ENCODE peak calls at places on chromosomes 13 and 19, in nine cellular contexts. R is HT1080; K is tibial nerve; E is caudate nucleus; H is NCI-H187; D is activated T-cell treated with anti-CD3 and anti-CD28 coated beads for 24 hours; Z is WERI-Rb-1; S is globus pallidus; M is activated naive CD4-positive, alpha-beta T cell treated with anti-CD3 and anti-CD28 coated beads, Interleukin-2, amount 10 ng/mL, durations not matched to agents 7 days and 5 days. O is an unnamed sample.
A peak's percentile ranks its signal among the peaks of the same experiment; 100 is the strongest.

GRCh38 chr19:18699403-18700054 is 16.0 kb downstream of the CRTC1 start:
- DNase-seq in R (no peak), K (no peak), E (no peak), H (no peak), D (no peak), Z (no peak), S (no peak), M (peak; percentile 38), O (no peak)

GRCh38 chr13:43085545-43085944 is 62.2 kb downstream of the DNAJC15 start:
- DNase-seq in R (peak; percentile 50), K (no peak), E (no peak), H (no peak), D (no peak), Z (no peak), S (peak; percentile 28), M (no peak), O (peak; percentile 18)

GRCh38 chr19:53086949-53087348 is 16.3 kb downstream of the ZNF160 start:
- DNase-seq in R (no peak), K (no peak), E (no peak), H (no peak), D (no peak), Z (no peak), S (peak; percentile 51), M (no peak), O (peak; percentile 60)

GRCh38 chr19:33609353-33609752 is 12.4 kb upstream of the CHST8 start:
- DNase-seq in R (no peak), K (no peak), E (no peak), H (no peak), D (no peak), Z (no peak), S (no peak), M (no peak), O (no peak)

GRCh38 chr13:60837806-60838205 is 440.8 kb downstream of the TDRD3 start:
- DNase-seq in R (no peak), K (no peak), E (no peak), H (no peak), D (no peak), Z (no peak), S (no peak), M (no peak), O (no peak)

GRCh38 chr13:29507356-29507755 is 88.1 kb downstream of the SLC7A1 start:
- DNase-seq in R (no peak), K (no peak), E (no peak), H (peak; percentile 52), D (no peak), Z (no peak), S (no peak), M (no peak), O (no peak)

GRCh38 chr19:12365372-12366162 is at the start of gene ZNF442:
- DNase-seq in R (peak; percentile 75), K (peak; percentile 99), E (peak; percentile 63), H (no peak), D (peak; percentile 86), Z (peak; percentile 99), S (peak; percentile 97), M (peak; percentile 91), O (peak; percentile 96)

GRCh38 chr13:40570930-40571329 is 95.5 kb downstream of the FOXO1 start:
- DNase-seq in R (no peak), K (no peak), E (no peak), H (no peak), D (no peak), Z (no peak), S (no peak), M (no peak), O (no peak)

GRCh38 chr19:1989513-1990229 is 25.8 kb downstream of the BTBD2 start:
- DNase-seq in R (no peak), K (no peak), E (no peak), H (no peak), D (no peak), Z (no peak), S (no peak), M (no peak), O (no peak)

GRCh38 chr13:83819611-83820010 is 62.7 kb downstream of the SLITRK1 start:
- DNase-seq in R (no peak), K (no peak), E (no peak), H (no peak), D (no peak), Z (no peak), S (no peak), M (no peak), O (no peak)

GRCh38 chr19:30088567-30088966 is 146.5 kb downstream of the URI1 start:
- DNase-seq in R (no peak), K (no peak), E (no peak), H (no peak), D (no peak), Z (no peak), S (no peak), M (no peak), O (no peak)

GRCh38 chr13:33642374-33643065 is 175.4 kb upstream of the RFC3 start:
- DNase-seq in R (no peak), K (peak; percentile 70), E (no peak), H (no peak), D (no peak), Z (no peak), S (no peak), M (no peak), O (no peak)

GRCh38 chr13:78958019-78958418 is 299.1 kb upstream of the OBI1 start:
- DNase-seq in R (peak; percentile 10), K (no peak), E (no peak), H (no peak), D (no peak), Z (no peak), S (no peak), M (no peak), O (no peak)

GRCh38 chr13:20160346-20161274 is at the start of gene GJA3:
- DNase-seq in R (peak; percentile 27), K (no peak), E (no peak), H (no peak), D (peak; percentile 45), Z (peak; percentile 50), S (no peak), M (peak; percentile 67), O (no peak)

GRCh38 chr13:113905942-113906341 is 42.1 kb upstream of the GAS6 start:
- DNase-seq in R (no peak), K (no peak), E (no peak), H (no peak), D (no peak), Z (no peak), S (no peak), M (no peak), O (no peak)

GRCh38 chr19:18868380-18869230 is 27.4 kb downstream of the CERS1 start:
- DNase-seq in R (no peak), K (no peak), E (no peak), H (no peak), D (no peak), Z (no peak), S (no peak), M (no peak), O (no peak)

GRCh38 chr19:18348171-18348570 is 7.8 kb downstream of the PGPEP1 start:
- DNase-seq in R (no peak), K (no peak), E (no peak), H (no peak), D (no peak), Z (no peak), S (no peak), M (no peak), O (no peak)

GRCh38 chr19:38538793-38539528 is 78.8 kb downstream of the MAP4K1 start:
- DNase-seq in R (no peak), K (no peak), E (no peak), H (no peak), D (peak; percentile 26), Z (no peak), S (no peak), M (peak; percentile 53), O (no peak)

GRCh38 chr19:3821857-3822364 is 35.7 kb upstream of the MATK start:
- DNase-seq in R (peak; percentile 33), K (peak; percentile 40), E (no peak), H (peak; percentile 19), D (peak; percentile 82), Z (peak; percentile 80), S (no peak), M (peak; percentile 93), O (peak; percentile 1)

GRCh38 chr13:113169277-113170272 is 11.1 kb downstream of the PROZ start:
- DNase-seq in R (no peak), K (no peak), E (no peak), H (no peak), D (no peak), Z (no peak), S (no peak), M (no peak), O (no peak)

GRCh38 chr19:2087621-2088100 is 8.5 kb downstream of the MOB3A start:
- DNase-seq in R (no peak), K (no peak), E (no peak), H (no peak), D (no peak), Z (no peak), S (no peak), M (peak; percentile 58), O (no peak)

GRCh38 chr19:35457173-35457572 is 9.1 kb downstream of the FFAR2 start:
- DNase-seq in R (no peak), K (no peak), E (no peak), H (no peak), D (no peak), Z (no peak), S (no peak), M (no peak), O (no peak)

GRCh38 chr19:12126707-12127106 is 13.4 kb downstream of the ZNF20 start:
- DNase-seq in R (no peak), K (no peak), E (no peak), H (no peak), D (no peak), Z (peak; percentile 29), S (peak; percentile 7), M (peak; percentile 37), O (peak; percentile 1)

GRCh38 chr13:77002590-77003190 is 10.8 kb downstream of the CLN5 start:
- DNase-seq in R (peak; percentile 15), K (no peak), E (no peak), H (no peak), D (no peak), Z (no peak), S (no peak), M (no peak), O (peak; percentile 24)

GRCh38 chr19:5181331-5181730 is 159.3 kb downstream of the PTPRS start:
- DNase-seq in R (no peak), K (no peak), E (no peak), H (no peak), D (no peak), Z (no peak), S (no peak), M (no peak), O (no peak)

GRCh38 chr13:36918246-36919060 is 1.6 kb downstream of the SMAD9 start:
- DNase-seq in R (peak; percentile 2), K (peak; percentile 18), E (no peak), H (peak; percentile 29), D (no peak), Z (no peak), S (no peak), M (no peak), O (peak; percentile 37)

GRCh38 chr13:109835321-109835720 is 48.9 kb upstream of the IRS2 start:
- DNase-seq in R (no peak), K (no peak), E (no peak), H (no peak), D (no peak), Z (no peak), S (no peak), M (no peak), O (no peak)

GRCh38 chr13:113297370-113297871 is 382 bp downstream of the LAMP1 start:
- DNase-seq in R (no peak), K (no peak), E (no peak), H (no peak), D (peak; percentile 30), Z (peak; percentile 58), S (no peak), M (peak; percentile 69), O (no peak)

GRCh38 chr13:80630685-80631121 is 289.8 kb upstream of the SPRY2 start:
- DNase-seq in R (peak; percentile 58), K (peak; percentile 53), E (no peak), H (no peak), D (no peak), Z (no peak), S (no peak), M (no peak), O (no peak)

GRCh38 chr19:55086730-55087541 is 11.3 kb downstream of the EPS8L1 start:
- DNase-seq in R (no peak), K (peak; percentile 87), E (no peak), H (peak; percentile 71), D (peak; percentile 42), Z (peak; percentile 98), S (peak; percentile 77), M (peak; percentile 74), O (peak; percentile 65)

GRCh38 chr13:101755228-101755887 is 302.9 kb downstream of the ITGBL1 start:
- DNase-seq in R (no peak), K (no peak), E (no peak), H (no peak), D (no peak), Z (no peak), S (no peak), M (no peak), O (no peak)

O was measured in midbrain.